ENCODE peak calls at places on chromosome 11, in five cellular contexts. I is GM12878, N is body of pancreas, C is lung, T is neural progenitor cell. P is an unnamed sample.

GRCh38 chr11:40391679-40392078 is 1067.8 kb downstream of the LRRC4C start:
- DNase-seq in I (no peak), N (no peak), C (no peak), T (no peak), P (no peak)

GRCh38 chr11:23959466-23959865 is 537.4 kb upstream of the LUZP2 start:
- DNase-seq in I (no peak), N (no peak), C (no peak), T (no peak), P (no peak)

GRCh38 chr11:46896719-46897406 is 21.5 kb downstream of the LRP4 start:
- DNase-seq in I (no peak), N (no peak), C (no peak), T (peak; percentile 39), P (no peak)

GRCh38 chr11:59901306-59901705 is 22.7 kb downstream of the OOSP3 start:
- DNase-seq in I (no peak), N (no peak), C (no peak), T (no peak), P (no peak)

GRCh38 chr11:27532652-27533325 is 26.2 kb upstream of the LIN7C start:
- DNase-seq in I (no peak), N (no peak), C (no peak), T (no peak), P (no peak)

GRCh38 chr11:111001986-111002616 is 243.4 kb upstream of the POU2AF2 start:
- DNase-seq in I (no peak), N (no peak), C (no peak), T (no peak), P (peak; percentile 78)

GRCh38 chr11:6623391-6624363 is 4.5 kb upstream of the TPP1 start:
- DNase-seq in I (no peak), N (no peak), C (no peak), T (no peak), P (no peak)

GRCh38 chr11:106971864-106972263 is 46.4 kb downstream of the GUCY1A2 start:
- DNase-seq in I (no peak), N (no peak), C (no peak), T (no peak), P (no peak)

GRCh38 chr11:63553759-63554158 is 9.4 kb downstream of the PLAAT2 start:
- DNase-seq in I (no peak), N (no peak), C (no peak), T (no peak), P (no peak)

GRCh38 chr11:11149671-11150459 is 203.2 kb downstream of the CSNK2A3 start:
- DNase-seq in I (no peak), N (no peak), C (no peak), T (no peak), P (peak; percentile 80)

GRCh38 chr11:111531687-111532364 is 8.7 kb upstream of the LAYN start:
- DNase-seq in I (peak; percentile 8), N (no peak), C (no peak), T (no peak), P (no peak)

GRCh38 chr11:47104337-47104950 is 72.2 kb downstream of the ARFGAP2 start:
- DNase-seq in I (no peak), N (no peak), C (no peak), T (peak; percentile 54), P (no peak)

GRCh38 chr11:66315498-66315885 is 1.4 kb downstream of the CD248 start:
- DNase-seq in I (no peak), N (no peak), C (no peak), T (no peak), P (no peak)
- H3K4me3 ChIP-seq in I (no peak overlapping the region), N (no peak overlapping the region), C (no peak overlapping the region), T (no peak overlapping the region), P (peak overlapping the region; percentile 59)

DNA sequence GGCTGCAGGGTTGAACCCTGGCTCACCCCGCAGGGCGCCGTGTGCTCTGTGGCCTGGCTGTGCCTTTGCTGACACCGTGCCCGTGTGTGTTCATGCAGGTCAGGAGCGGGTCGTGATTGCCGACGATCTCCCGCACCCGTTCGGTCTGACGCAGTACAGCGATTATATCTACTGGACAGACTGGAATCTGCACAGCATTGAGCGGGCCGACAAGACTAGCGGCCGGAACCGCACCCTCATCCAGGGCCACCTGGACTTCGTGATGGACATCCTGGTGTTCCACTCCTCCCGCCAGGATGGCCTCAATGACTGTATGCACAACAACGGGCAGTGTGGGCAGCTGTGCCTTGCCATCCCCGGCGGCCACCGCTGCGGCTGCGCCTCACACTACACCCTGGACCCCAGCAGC is 47.0 kb upstream of the PPP6R3 start:
- DNase-seq in I (no peak), N (no peak), C (no peak), T (no peak), P (no peak)
- H3K27ac ChIP-seq in I (no peak overlapping the region), N (no peak overlapping the region), C (peak overlapping the region; percentile 76), T (no peak overlapping the region), P (peak overlapping the region; percentile 25)

DNA sequence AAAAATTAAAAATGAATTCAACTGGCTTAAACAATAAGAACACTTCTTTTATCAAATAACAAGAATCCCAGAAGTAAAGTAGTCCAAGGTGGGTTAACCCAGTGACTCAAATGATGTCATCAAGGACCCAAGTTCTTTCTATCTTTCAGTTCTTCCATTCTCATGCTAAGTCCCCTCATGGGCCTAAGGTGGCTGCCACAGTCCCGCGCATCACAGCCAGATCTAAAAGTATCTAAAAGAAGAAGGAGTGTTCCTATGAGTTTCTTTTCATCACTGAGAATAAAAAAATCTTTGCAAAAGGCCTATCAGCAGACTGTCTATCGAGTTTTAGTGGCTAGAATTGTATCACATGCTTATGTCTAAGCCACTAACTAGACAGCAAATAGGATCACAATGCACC is 37.2 kb upstream of the LDLRAD3 start:
- DNase-seq in I (no peak), N (no peak), C (no peak), T (no peak), P (peak; percentile 60)
- TF ChIP-seq CTCF in I (no peak), N (no peak), C (no peak), T (no peak), P (no peak)

DNA sequence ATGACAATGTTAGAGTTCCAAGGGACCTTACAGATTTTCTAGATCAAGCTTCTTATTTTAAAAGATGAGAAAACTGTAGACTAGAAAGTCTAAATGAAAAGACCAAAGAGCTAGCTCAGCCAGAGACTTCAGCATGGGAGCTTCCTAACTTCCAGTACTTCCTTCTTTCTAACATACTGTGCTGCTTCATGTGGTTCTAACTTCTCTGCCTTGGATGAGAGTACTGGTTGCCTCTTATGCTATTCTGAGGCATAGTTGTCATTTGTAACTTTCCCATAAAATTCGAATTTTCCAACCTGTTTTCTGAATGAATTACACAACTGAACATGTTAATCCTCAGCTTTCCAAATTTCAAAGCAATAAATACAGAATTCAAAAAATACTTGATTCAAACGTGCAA is 1.8 kb downstream of the MTMR2 start:
- DNase-seq in I (no peak), N (no peak), C (no peak), T (no peak), P (no peak)
- H3K4me3 ChIP-seq in I (no peak overlapping the region), N (no peak overlapping the region), C (no peak overlapping the region), T (peak overlapping the region; percentile 83), P (no peak overlapping the region)

DNA sequence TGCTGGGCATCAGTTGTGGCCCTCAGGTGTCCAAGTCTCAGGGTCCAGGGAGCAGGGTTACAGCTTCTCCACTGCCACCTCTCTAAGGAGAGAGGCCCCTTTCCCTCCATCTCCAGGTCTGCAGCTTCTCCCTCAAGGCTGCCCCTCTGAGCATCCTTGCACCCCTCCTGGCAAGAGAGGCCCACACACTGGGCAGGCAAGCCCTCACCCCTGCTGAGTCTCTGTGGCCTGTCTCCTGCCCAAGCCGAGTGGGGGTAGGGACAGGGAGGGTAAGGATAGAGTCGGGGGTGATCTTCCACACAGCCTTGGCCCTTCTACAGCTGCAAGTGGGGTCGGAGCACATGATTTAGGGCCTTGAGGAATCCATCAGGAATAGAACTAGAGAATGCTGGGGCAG is 76.6 kb downstream of the ST3GAL4 start:
- DNase-seq in I (no peak), N (no peak), C (no peak), T (no peak), P (no peak)
- H3K27ac ChIP-seq in I (no peak overlapping the region), N (no peak overlapping the region), C (peak overlapping the region; percentile 62), T (no peak overlapping the region), P (peak overlapping the region; percentile 80)

DNA sequence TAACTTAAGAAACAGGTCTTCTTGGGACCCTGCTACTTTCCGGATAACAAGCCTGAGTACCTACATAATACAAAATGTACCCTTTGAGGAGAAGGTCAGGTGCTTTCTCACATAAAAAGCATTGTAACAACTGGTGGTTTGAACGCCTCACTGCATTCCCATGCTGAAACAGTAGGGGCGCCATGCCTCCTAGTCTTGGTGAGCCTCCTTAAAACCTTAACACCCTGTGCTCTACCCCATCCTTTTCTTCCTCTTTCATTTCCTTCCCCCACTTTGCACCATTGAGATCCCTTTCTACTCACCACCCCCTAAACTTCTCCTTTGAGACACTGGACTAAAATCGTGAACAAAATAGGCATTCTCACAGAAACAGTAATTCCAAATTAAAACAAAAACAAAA is 729.3 kb downstream of the NTM start:
- DNase-seq in I (no peak), N (peak; percentile 11), C (no peak), T (peak; percentile 48), P (no peak)
- TF ChIP-seq CTCF in I (peak; percentile 71), N (peak; percentile 6), C (no peak), T (peak; percentile 75), P (no peak)

GRCh38 chr11:36375348-36376314 is 79.5 kb downstream of the PRR5L start:
- DNase-seq in I (no peak), N (no peak), C (no peak), T (peak; percentile 60), P (no peak)
- H3K4me3 ChIP-seq in I (no peak overlapping the region), N (no peak overlapping the region), C (no peak overlapping the region), T (peak overlapping the region; percentile 63), P (peak overlapping the region; percentile 68)

P was measured in esophagus muscularis mucosa.